ENCODE peak calls at places on chromosome 10, in eight cellular contexts. One of them, this sample, is unnamed.

GRCh38 chr10:1368772-1369171 is 312.6 kb downstream of the WDR37 start:
- DNase-seq in endodermal cell: peak; percentile 91
- DNase-seq in PC-9: no peak
- DNase-seq in OCI-LY7: peak; percentile 58
- DNase-seq in mesendoderm: peak; percentile 78
- DNase-seq in psoas muscle: no peak
- DNase-seq in H1: peak; percentile 74
- DNase-seq in CD8-positive, alpha-beta T cell: no peak
- DNase-seq in this sample: peak; percentile 14

GRCh38 chr10:44557596-44558191 is 172.8 kb upstream of the CXCL12 start:
- DNase-seq in endodermal cell: no peak
- DNase-seq in PC-9: no peak
- DNase-seq in OCI-LY7: no peak
- DNase-seq in mesendoderm: no peak
- DNase-seq in psoas muscle: no peak
- DNase-seq in H1: no peak
- DNase-seq in CD8-positive, alpha-beta T cell: no peak
- DNase-seq in this sample: no peak

GRCh38 chr10:70461397-70462348 is 16.9 kb upstream of the PALD1 start:
- DNase-seq in endodermal cell: peak; percentile 87
- DNase-seq in PC-9: no peak
- DNase-seq in OCI-LY7: peak; percentile 74
- DNase-seq in mesendoderm: peak; percentile 79
- DNase-seq in psoas muscle: peak; percentile 49
- DNase-seq in H1: no peak
- DNase-seq in CD8-positive, alpha-beta T cell: peak; percentile 62
- DNase-seq in this sample: peak; percentile 56

GRCh38 chr10:103734731-103735130 is 120.6 kb downstream of the SH3PXD2A start:
- DNase-seq in endodermal cell: no peak
- DNase-seq in PC-9: no peak
- DNase-seq in OCI-LY7: no peak
- DNase-seq in mesendoderm: no peak
- DNase-seq in psoas muscle: no peak
- DNase-seq in H1: no peak
- DNase-seq in CD8-positive, alpha-beta T cell: no peak
- DNase-seq in this sample: no peak

GRCh38 chr10:34791947-34792346 is 23.1 kb downstream of the PARD3 start:
- DNase-seq in endodermal cell: peak; percentile 60
- DNase-seq in PC-9: no peak
- DNase-seq in OCI-LY7: no peak
- DNase-seq in mesendoderm: no peak
- DNase-seq in psoas muscle: no peak
- DNase-seq in H1: no peak
- DNase-seq in CD8-positive, alpha-beta T cell: no peak
- DNase-seq in this sample: no peak

GRCh38 chr10:125027889-125028288 is 86.0 kb downstream of the ZRANB1 start:
- DNase-seq in endodermal cell: no peak
- DNase-seq in PC-9: no peak
- DNase-seq in OCI-LY7: no peak
- DNase-seq in mesendoderm: no peak
- DNase-seq in psoas muscle: no peak
- DNase-seq in H1: no peak
- DNase-seq in CD8-positive, alpha-beta T cell: no peak
- DNase-seq in this sample: no peak

GRCh38 chr10:35421553-35422178 is 85.4 kb downstream of the CCNY start:
- DNase-seq in endodermal cell: peak; percentile 71
- DNase-seq in PC-9: peak; percentile 78
- DNase-seq in OCI-LY7: no peak
- DNase-seq in mesendoderm: peak; percentile 91
- DNase-seq in psoas muscle: no peak
- DNase-seq in H1: no peak
- DNase-seq in CD8-positive, alpha-beta T cell: no peak
- DNase-seq in this sample: peak; percentile 35

GRCh38 chr10:30456262-30456661 is 22.3 kb downstream of the MAP3K8 start:
- DNase-seq in endodermal cell: no peak
- DNase-seq in PC-9: no peak
- DNase-seq in OCI-LY7: peak; percentile 83
- DNase-seq in mesendoderm: no peak
- DNase-seq in psoas muscle: no peak
- DNase-seq in H1: no peak
- DNase-seq in CD8-positive, alpha-beta T cell: peak; percentile 61
- DNase-seq in this sample: no peak

GRCh38 chr10:69916133-69916532 is 114.4 kb downstream of the COL13A1 start:
- DNase-seq in endodermal cell: no peak
- DNase-seq in PC-9: no peak
- DNase-seq in OCI-LY7: no peak
- DNase-seq in mesendoderm: no peak
- DNase-seq in psoas muscle: no peak
- DNase-seq in H1: no peak
- DNase-seq in CD8-positive, alpha-beta T cell: no peak
- DNase-seq in this sample: no peak

GRCh38 chr10:43902842-43903241 is 254.2 kb upstream of the ZNF32 start:
- DNase-seq in endodermal cell: no peak
- DNase-seq in PC-9: no peak
- DNase-seq in OCI-LY7: no peak
- DNase-seq in mesendoderm: no peak
- DNase-seq in psoas muscle: no peak
- DNase-seq in H1: no peak
- DNase-seq in CD8-positive, alpha-beta T cell: no peak
- DNase-seq in this sample: no peak

GRCh38 chr10:133474833-133475734 is 21.3 kb downstream of the SCART1 start:
- DNase-seq in endodermal cell: no peak
- DNase-seq in PC-9: no peak
- DNase-seq in OCI-LY7: no peak
- DNase-seq in mesendoderm: no peak
- DNase-seq in psoas muscle: no peak
- DNase-seq in H1: no peak
- DNase-seq in CD8-positive, alpha-beta T cell: no peak
- DNase-seq in this sample: no peak

GRCh38 chr10:2731940-2732339 is 335.4 kb upstream of the PFKP start:
- DNase-seq in endodermal cell: no peak
- DNase-seq in PC-9: no peak
- DNase-seq in OCI-LY7: no peak
- DNase-seq in mesendoderm: no peak
- DNase-seq in psoas muscle: no peak
- DNase-seq in H1: no peak
- DNase-seq in CD8-positive, alpha-beta T cell: no peak
- DNase-seq in this sample: no peak

GRCh38 chr10:103758294-103758681 is 97.1 kb downstream of the SH3PXD2A start:
- DNase-seq in endodermal cell: no peak
- DNase-seq in PC-9: peak; percentile 77
- DNase-seq in OCI-LY7: no peak
- DNase-seq in mesendoderm: no peak
- DNase-seq in psoas muscle: no peak
- DNase-seq in H1: no peak
- DNase-seq in CD8-positive, alpha-beta T cell: no peak
- DNase-seq in this sample: no peak

GRCh38 chr10:93856349-93857140 is 37.2 kb upstream of the SLC35G1 start:
- DNase-seq in endodermal cell: no peak
- DNase-seq in PC-9: no peak
- DNase-seq in OCI-LY7: no peak
- DNase-seq in mesendoderm: no peak
- DNase-seq in psoas muscle: no peak
- DNase-seq in H1: no peak
- DNase-seq in CD8-positive, alpha-beta T cell: no peak
- DNase-seq in this sample: no peak

GRCh38 chr10:93851169-93851568 is 42.6 kb upstream of the SLC35G1 start:
- DNase-seq in endodermal cell: no peak
- DNase-seq in PC-9: no peak
- DNase-seq in OCI-LY7: no peak
- DNase-seq in mesendoderm: no peak
- DNase-seq in psoas muscle: no peak
- DNase-seq in H1: no peak
- DNase-seq in CD8-positive, alpha-beta T cell: no peak
- DNase-seq in this sample: no peak

GRCh38 chr10:93859049-93859655 is 34.6 kb upstream of the SLC35G1 start:
- DNase-seq in endodermal cell: no peak
- DNase-seq in PC-9: no peak
- DNase-seq in OCI-LY7: peak; percentile 18
- DNase-seq in mesendoderm: no peak
- DNase-seq in psoas muscle: no peak
- DNase-seq in H1: no peak
- DNase-seq in CD8-positive, alpha-beta T cell: no peak
- DNase-seq in this sample: no peak

GRCh38 chr10:93852721-93853120 is 41.1 kb upstream of the SLC35G1 start:
- DNase-seq in endodermal cell: no peak
- DNase-seq in PC-9: no peak
- DNase-seq in OCI-LY7: no peak
- DNase-seq in mesendoderm: no peak
- DNase-seq in psoas muscle: no peak
- DNase-seq in H1: no peak
- DNase-seq in CD8-positive, alpha-beta T cell: no peak
- DNase-seq in this sample: no peak

DNA sequence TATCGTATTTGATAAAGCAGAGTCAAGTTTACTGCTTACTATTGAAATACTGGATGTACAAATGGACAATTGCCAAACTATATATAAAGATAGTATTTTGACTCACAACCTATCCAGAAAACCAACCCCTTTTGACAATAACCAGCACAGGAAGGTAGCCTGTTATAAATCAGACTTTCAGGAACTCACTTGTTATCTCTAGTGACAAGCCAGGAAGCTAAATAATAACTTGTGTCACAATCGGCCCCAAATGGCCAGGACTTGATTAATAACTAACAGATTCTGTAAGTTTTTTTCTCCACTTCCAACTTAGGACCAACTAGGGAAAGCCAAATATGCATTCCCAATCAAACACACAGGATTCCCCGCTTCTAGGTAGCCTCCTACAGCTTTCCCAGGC is 38.8 kb upstream of the SLC35G1 start:
- DNase-seq in endodermal cell: no peak
- DNase-seq in PC-9: no peak
- DNase-seq in OCI-LY7: no peak
- DNase-seq in mesendoderm: no peak
- DNase-seq in psoas muscle: no peak
- DNase-seq in H1: no peak
- DNase-seq in CD8-positive, alpha-beta T cell: no peak
- DNase-seq in this sample: no peak
- H3K27ac ChIP-seq in endodermal cell: no peak overlapping the region
- H3K27ac ChIP-seq in PC-9: no peak overlapping the region
- H3K27ac ChIP-seq in OCI-LY7: no peak overlapping the region
- H3K27ac ChIP-seq in mesendoderm: no peak overlapping the region
- H3K27ac ChIP-seq in psoas muscle: no peak overlapping the region
- H3K27ac ChIP-seq in H1: no peak overlapping the region
- H3K27ac ChIP-seq in CD8-positive, alpha-beta T cell: no peak overlapping the region
- H3K27ac ChIP-seq in this sample: no peak overlapping the region

DNA sequence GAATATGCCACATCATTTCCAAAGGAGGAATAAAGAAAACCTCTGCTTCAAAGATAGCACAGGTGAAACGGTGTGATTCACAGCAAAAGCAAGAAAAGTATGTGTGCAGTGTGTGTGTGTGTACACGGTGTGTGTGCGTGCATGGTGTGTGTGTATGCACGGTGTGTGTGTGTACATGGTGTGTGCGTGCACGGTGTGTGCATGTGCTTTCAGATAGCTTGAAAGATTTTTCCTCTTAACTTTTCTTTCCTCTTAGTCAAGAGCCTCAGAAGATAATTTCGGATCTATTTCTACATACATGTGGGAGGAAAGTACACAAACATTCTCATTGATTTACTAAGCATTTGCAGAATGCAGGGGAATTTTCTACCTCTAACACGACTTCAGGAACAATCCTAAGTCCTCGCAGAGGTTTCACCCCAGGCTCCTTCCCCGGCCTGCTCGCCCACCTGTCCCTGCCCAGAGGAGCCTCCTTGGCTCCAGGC is 2.9 kb downstream of the FGFR2 start:
- DNase-seq in endodermal cell: no peak
- DNase-seq in PC-9: no peak
- DNase-seq in OCI-LY7: no peak
- DNase-seq in mesendoderm: no peak
- DNase-seq in psoas muscle: no peak
- DNase-seq in H1: no peak
- DNase-seq in CD8-positive, alpha-beta T cell: no peak
- DNase-seq in this sample: no peak
- H3K27ac ChIP-seq in endodermal cell: no peak overlapping the region
- H3K27ac ChIP-seq in PC-9: no peak overlapping the region
- H3K27ac ChIP-seq in OCI-LY7: no peak overlapping the region
- H3K27ac ChIP-seq in mesendoderm: no peak overlapping the region
- H3K27ac ChIP-seq in psoas muscle: no peak overlapping the region
- H3K27ac ChIP-seq in H1: peak overlapping the region; percentile 37
- H3K27ac ChIP-seq in CD8-positive, alpha-beta T cell: no peak overlapping the region
- H3K27ac ChIP-seq in this sample: peak overlapping the region; percentile 95

DNA sequence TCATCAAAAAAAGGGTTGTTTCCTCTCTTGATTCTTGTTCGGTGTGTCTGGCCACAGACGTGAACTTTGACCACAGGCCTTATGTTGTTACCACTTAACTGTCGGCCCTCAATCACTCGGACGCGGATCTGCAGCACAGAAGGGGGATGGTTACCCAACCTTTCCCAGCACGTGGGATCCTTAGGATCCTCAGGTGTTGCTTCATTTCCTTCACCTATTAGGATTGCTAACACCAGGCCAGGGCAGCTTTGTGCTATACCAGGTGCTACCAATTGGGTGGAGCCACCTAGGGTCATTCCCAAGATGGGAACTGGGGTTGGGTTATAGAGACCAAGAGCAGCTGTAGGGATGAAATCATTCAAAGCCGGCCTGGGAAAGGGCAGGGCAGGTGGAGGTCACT is 73.3 kb downstream of the MYOF start:
- DNase-seq in endodermal cell: no peak
- DNase-seq in PC-9: no peak
- DNase-seq in OCI-LY7: no peak
- DNase-seq in mesendoderm: no peak
- DNase-seq in psoas muscle: no peak
- DNase-seq in H1: no peak
- DNase-seq in CD8-positive, alpha-beta T cell: no peak
- DNase-seq in this sample: no peak
- H3K27ac ChIP-seq in endodermal cell: no peak overlapping the region
- H3K27ac ChIP-seq in PC-9: no peak overlapping the region
- H3K27ac ChIP-seq in OCI-LY7: no peak overlapping the region
- H3K27ac ChIP-seq in mesendoderm: no peak overlapping the region
- H3K27ac ChIP-seq in psoas muscle: no peak overlapping the region
- H3K27ac ChIP-seq in H1: no peak overlapping the region
- H3K27ac ChIP-seq in CD8-positive, alpha-beta T cell: no peak overlapping the region
- H3K27ac ChIP-seq in this sample: no peak overlapping the region

DNA sequence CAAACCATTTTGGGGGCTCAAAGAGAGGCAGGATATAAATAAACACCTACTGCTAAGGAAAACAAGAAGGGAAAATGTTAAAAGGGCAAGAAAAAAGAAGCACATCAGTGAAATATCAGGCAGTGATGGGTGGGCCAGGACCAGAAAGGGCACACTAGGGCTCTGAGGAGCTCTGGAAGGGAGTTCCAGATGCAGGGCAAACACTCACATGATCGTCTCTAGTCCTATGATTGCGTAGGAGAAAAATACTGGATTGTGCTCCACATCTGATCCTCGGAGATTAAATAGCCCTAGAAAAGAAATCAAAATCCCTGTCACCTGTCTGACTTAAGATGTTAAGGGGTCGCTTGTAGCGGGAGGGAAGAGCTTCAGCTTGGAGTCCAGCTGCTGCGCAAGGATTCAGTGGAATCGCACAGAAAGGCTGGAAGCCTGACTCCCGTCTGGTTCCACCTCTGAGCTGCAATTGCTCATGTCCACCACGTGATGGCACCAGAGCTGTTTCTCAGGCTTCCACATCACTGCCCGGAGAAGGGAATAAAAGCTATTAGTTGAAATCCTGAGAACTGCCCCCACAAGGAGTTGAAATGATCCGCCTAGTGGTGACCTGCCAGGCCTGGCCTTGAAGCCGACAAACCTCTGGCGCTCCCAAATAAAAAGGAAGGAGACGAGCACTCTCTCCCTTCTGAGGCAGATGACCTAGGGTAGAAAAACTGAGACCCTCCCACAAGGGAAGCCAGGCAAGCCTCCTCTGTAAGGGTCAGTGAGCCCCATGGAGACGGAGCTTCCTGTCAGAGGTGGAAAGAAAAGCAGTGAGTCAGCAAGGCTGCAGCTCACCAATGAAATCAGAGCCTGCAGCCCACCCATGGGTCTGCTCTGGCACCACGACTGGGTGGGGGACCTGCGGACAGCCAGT is 39.2 kb downstream of the XPNPEP1 start:
- DNase-seq in endodermal cell: peak; percentile 96
- DNase-seq in PC-9: peak; percentile 65
- DNase-seq in OCI-LY7: peak; percentile 81
- DNase-seq in mesendoderm: peak; percentile 98
- DNase-seq in psoas muscle: peak; percentile 66
- DNase-seq in H1: peak; percentile 84
- DNase-seq in CD8-positive, alpha-beta T cell: peak; percentile 78
- DNase-seq in this sample: peak; percentile 59
- H3K27ac ChIP-seq in endodermal cell: no peak overlapping the region
- H3K27ac ChIP-seq in PC-9: no peak overlapping the region
- H3K27ac ChIP-seq in OCI-LY7: no peak overlapping the region
- H3K27ac ChIP-seq in mesendoderm: no peak overlapping the region
- H3K27ac ChIP-seq in psoas muscle: peak overlapping the region; percentile 38
- H3K27ac ChIP-seq in H1: peak overlapping the region; percentile 44
- H3K27ac ChIP-seq in CD8-positive, alpha-beta T cell: no peak overlapping the region
- H3K27ac ChIP-seq in this sample: peak overlapping the region; percentile 82